ENCODE peak calls at places on chromosomes 5 and 9, in six cellular contexts. O is neural progenitor cell, E is MM.1S, G is GM23248, H is PC-3, R is OCI-LY7. Y is an unnamed sample. For H4K20me1 and H3K79me2, the result is how much of the 10 kb centered on the place peaks cover.

GRCh38 chr5:156147251-156147947 is 179.6 kb upstream of the SGCD start:
- DNase-seq in O (no peak), E (no peak), G (peak), H (no peak), R (no peak), Y (no peak)

GRCh38 chr5:31987985-31988710 is 186.0 kb downstream of the GOLPH3 start:
- DNase-seq in O (no peak), E (no peak), G (peak), H (peak), R (no peak), Y (no peak)

GRCh38 chr5:137960819-137961218 is 71.6 kb downstream of the PKD2L2 start:
- DNase-seq in O (no peak), E (no peak), G (no peak), H (no peak), R (no peak), Y (no peak)

GRCh38 chr5:90474235-90475107 is at the start of the genes MBLAC2 and POLR3G:
- DNase-seq in O (peak), E (peak), G (peak), H (peak), R (peak), Y (peak)

GRCh38 chr9:77514886-77515711 is 133.0 kb downstream of the GNA14 start:
- DNase-seq in O (no peak), E (no peak), G (peak), H (peak), R (no peak), Y (no peak)

GRCh38 chr9:134705786-134706185 is 64.2 kb downstream of the COL5A1 start:
- DNase-seq in O (no peak), E (no peak), G (no peak), H (no peak), R (no peak), Y (no peak)

GRCh38 chr5:68243681-68244080 is 28.1 kb downstream of the PIK3R1 start:
- DNase-seq in O (no peak), E (no peak), G (no peak), H (no peak), R (no peak), Y (no peak)

GRCh38 chr5:176144508-176144907 is 93.7 kb upstream of the SIMC1 start:
- DNase-seq in O (no peak), E (peak), G (no peak), H (no peak), R (no peak), Y (no peak)

GRCh38 chr5:131280417-131280816 is 16.6 kb downstream of the CDC42SE2 start:
- DNase-seq in O (no peak), E (no peak), G (peak), H (no peak), R (no peak), Y (no peak)

GRCh38 chr5:14914603-14915277 is 43.2 kb upstream of the ANKH start:
- DNase-seq in O (no peak), E (no peak), G (peak), H (peak), R (no peak), Y (no peak)

GRCh38 chr9:110058304-110058953 is 149.5 kb downstream of the C9orf152 start:
- DNase-seq in O (peak), E (peak), G (no peak), H (peak), R (peak), Y (peak)

GRCh38 chr9:110059461-110059860 is 148.5 kb downstream of the C9orf152 start:
- DNase-seq in O (no peak), E (no peak), G (no peak), H (no peak), R (no peak), Y (no peak)

GRCh38 chr9:110050925-110051355 is 157.0 kb downstream of the C9orf152 start:
- DNase-seq in O (no peak), E (peak), G (peak), H (peak), R (peak), Y (no peak)

DNA sequence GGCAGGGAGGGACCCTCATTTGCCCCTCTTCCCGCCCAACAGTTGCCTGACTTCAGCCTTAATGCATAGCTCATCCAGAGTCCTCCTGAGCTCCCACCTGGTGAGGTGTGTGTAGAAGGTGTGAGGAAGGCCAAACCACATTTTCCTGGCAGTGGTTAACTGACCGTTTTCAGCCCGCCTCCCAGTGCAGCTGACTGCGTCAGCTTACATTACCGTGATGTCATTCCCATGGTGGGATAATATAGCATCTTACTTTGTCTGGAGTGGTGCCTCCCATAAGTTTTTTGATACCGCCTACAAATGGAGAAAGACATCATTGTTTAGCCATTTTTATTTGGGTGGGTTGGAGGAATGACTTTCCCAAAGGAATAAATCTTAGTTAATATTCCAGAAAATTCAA is 151.9 kb downstream of the C9orf152 start:
- DNase-seq in O (no peak), E (no peak), G (no peak), H (no peak), R (no peak), Y (no peak)
- H4K20me1 ChIP-seq in O (under half), E (under half), G (under half), H (under half), R (under half), Y (under half)

DNA sequence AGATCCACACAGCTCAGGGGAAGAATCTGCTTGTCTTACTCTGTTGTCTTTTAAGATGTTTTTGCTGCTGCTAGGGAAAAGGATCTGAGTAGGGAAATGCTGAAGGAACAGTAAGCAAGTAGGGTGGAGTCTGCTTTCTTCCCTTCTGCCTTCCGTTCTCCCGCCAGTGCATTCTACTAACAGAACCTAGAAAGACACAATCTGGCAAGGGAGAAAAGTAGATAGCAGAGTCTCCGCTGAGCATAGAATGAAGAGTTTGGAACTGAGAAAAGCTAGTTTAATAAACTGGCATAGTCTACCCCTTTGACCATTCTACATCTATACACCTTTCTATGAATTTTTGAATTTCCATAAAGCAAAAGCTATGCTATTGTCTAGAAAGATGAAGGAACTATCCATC is 55.4 kb upstream of the ALDH1A1 start:
- DNase-seq in O (no peak), E (no peak), G (no peak), H (no peak), R (no peak), Y (no peak)
- TF ChIP-seq EZH2phosphoT487 in O (no peak), E (no peak), G (no peak), H (no peak), R (no peak), Y (no peak)

DNA sequence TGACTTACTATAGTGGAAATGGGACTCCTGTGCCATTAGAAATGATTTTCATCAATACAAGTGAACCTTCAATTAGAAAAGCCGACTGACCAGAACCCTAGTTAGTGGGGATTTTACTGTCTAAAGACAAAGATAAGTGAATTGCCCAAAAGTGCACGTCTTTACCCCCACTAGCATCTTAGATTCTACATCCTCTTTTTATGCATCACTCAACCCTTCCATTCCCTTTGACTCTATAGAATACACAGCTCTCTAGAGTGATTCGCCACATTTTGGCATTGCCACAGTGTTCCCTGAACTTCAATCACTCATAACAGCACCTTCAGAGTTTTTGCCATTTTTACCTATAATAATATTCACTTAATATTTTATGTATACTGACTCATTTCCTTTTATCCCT is 226.6 kb downstream of the EBF1 start:
- DNase-seq in O (no peak), E (no peak), G (no peak), H (no peak), R (no peak), Y (no peak)
- H3K79me2 ChIP-seq in O (under half), E (under half), G (under half), H (under half), R (under half), Y (under half)

DNA sequence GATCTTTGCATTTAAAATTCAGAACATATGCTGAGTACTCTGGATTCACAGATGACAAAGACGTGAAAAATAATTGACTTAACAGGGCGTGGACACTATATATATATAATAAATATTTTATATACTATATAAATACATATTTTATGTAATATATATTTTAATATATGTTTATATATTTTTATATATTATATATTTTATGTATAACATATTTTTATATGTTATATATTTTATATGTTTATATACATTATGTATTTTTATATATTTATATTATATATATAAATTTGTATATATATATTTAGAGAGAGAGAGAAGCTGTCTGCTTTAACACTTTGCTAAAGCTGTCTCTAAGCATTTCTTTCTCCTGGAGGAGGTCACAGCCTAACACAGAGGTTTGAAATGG is 113.1 kb downstream of the INIP start:
- DNase-seq in O (no peak), E (no peak), G (no peak), H (no peak), R (no peak), Y (no peak)
- H4K20me1 ChIP-seq in O (half or more), E (under half), G (under half), H (under half), R (under half), Y (under half)

DNA sequence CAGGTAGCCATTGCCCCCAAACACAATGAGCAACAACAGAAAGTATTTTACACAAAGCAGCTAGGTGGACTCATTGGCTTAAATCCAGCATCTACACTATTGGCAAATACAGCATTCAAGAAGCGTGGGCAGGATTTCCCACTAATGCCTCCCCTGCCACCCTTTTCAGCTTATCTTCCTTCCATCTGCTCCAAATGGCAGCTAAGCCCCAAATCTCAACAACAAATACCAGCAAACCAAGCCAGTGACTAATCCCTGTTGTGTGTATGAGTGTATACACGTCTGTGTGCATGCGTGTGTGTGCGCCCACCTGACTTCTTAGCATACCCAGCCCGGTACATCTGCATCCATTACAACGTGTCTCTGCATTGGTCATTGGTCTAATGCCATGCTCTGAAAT is 151.2 kb upstream of the WWC1 start:
- DNase-seq in O (no peak), E (no peak), G (no peak), H (no peak), R (no peak), Y (no peak)
- TF ChIP-seq EZH2phosphoT487 in O (no peak), E (no peak), G (no peak), H (no peak), R (no peak), Y (no peak)

GRCh38 chr9:69615880-69616279 is 56.3 kb downstream of the APBA1 start:
- DNase-seq in O (no peak), E (no peak), G (no peak), H (no peak), R (no peak), Y (no peak)

GRCh38 chr9:69605406-69605805 is 66.8 kb downstream of the APBA1 start:
- DNase-seq in O (no peak), E (peak), G (peak), H (no peak), R (no peak), Y (no peak)

GRCh38 chr9:69606089-69606488 is 66.1 kb downstream of the APBA1 start:
- DNase-seq in O (no peak), E (no peak), G (no peak), H (no peak), R (no peak), Y (no peak)

GRCh38 chr9:69609156-69609555 is 63.0 kb downstream of the APBA1 start:
- DNase-seq in O (no peak), E (no peak), G (no peak), H (no peak), R (no peak), Y (no peak)

GRCh38 chr9:69611221-69611620 is 61.0 kb downstream of the APBA1 start:
- DNase-seq in O (no peak), E (no peak), G (no peak), H (no peak), R (no peak), Y (no peak)
- H3K79me2 ChIP-seq in O (under half), E (under half), G (under half), H (under half), R (under half), Y (under half)

DNA sequence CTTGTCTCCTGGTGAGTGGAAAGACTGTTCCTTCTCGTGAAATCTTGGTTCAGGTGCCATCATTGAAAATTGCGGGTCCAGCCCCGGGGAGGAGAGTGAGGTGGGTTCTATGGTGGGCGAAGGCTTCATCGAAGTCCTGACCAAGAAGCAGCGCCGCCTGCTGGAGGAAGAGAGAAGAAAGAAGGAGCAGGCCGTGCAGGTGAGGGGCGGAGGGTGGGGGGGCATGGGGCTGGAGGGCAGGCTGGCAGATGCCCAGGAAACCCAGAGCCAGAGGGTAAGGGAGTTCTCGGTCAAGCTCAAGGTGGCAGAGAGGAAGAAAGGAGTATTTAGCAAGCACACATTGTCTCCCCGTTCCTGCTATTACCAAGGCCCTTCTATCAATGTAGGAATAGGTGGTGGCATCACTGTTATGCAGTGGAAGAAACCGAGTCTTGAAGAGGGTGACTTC is 24.3 kb upstream of the POMT1 start:
- DNase-seq in O (peak), E (no peak), G (peak), H (peak), R (peak), Y (peak)
- H4K20me1 ChIP-seq in O (half or more), E (under half), G (under half), H (under half), R (under half), Y (under half)

GRCh38 chr5:149403923-149404745 is 25.0 kb upstream of the IL17B start:
- DNase-seq in O (no peak), E (no peak), G (peak), H (peak), R (no peak), Y (no peak)
- TF ChIP-seq EZH2phosphoT487 in O (no peak), E (no peak), G (peak), H (no peak), R (no peak), Y (no peak)

GRCh38 chr9:131915181-131915580 is 164.5 kb downstream of the MED27 start:
- DNase-seq in O (no peak), E (no peak), G (peak), H (peak), R (no peak), Y (no peak)
- H3K79me2 ChIP-seq in O (under half), E (under half), G (under half), H (under half), R (under half), Y (under half)

GRCh38 chr5:54531536-54531935 is 14.0 kb downstream of the SNX18 start:
- DNase-seq in O (no peak), E (no peak), G (peak), H (peak), R (no peak), Y (no peak)
- H4K20me1 ChIP-seq in O (under half), E (under half), G (under half), H (under half), R (under half), Y (under half)

Y was measured in GM23338.